ENCODE peak calls at places on chromosomes 2 and 18, in nine cellular contexts. Y is stomach; T is OCI-LY7; W is CD8-positive, alpha-beta memory T cell; R is WERI-Rb-1; J is fibroblast of pulmonary artery; C is A549; P is heart left ventricle; Z is GM23248. N is an unnamed sample.
A peak's percentile ranks its signal among the peaks of the same experiment; 100 is the strongest.

GRCh38 chr2:120924924-120925323 is 189.3 kb downstream of the GLI2 start:
- DNase-seq in Y (no peak), T (no peak), W (no peak), R (no peak), J (no peak), C (no peak), P (no peak), Z (no peak), N (no peak)

GRCh38 chr2:190359896-190360376 is 16.5 kb downstream of the INPP1 start:
- DNase-seq in Y (peak; percentile 59), T (no peak), W (peak; percentile 8), R (no peak), J (peak; percentile 77), C (no peak), P (peak; percentile 72), Z (peak; percentile 87), N (peak; percentile 60)

GRCh38 chr2:17672583-17673317 is 80.9 kb downstream of the SMC6 start:
- DNase-seq in Y (no peak), T (no peak), W (no peak), R (no peak), J (peak; percentile 48), C (peak; percentile 7), P (no peak), Z (peak; percentile 83), N (peak; percentile 16)

GRCh38 chr18:40911582-40912254 is 1043.3 kb upstream of the PIK3C3 start:
- DNase-seq in Y (no peak), T (no peak), W (no peak), R (no peak), J (peak; percentile 58), C (no peak), P (no peak), Z (peak; percentile 55), N (peak; percentile 67)

GRCh38 chr18:48779462-48779861 is 171.3 kb downstream of the SMAD7 start:
- DNase-seq in Y (no peak), T (no peak), W (no peak), R (no peak), J (no peak), C (no peak), P (no peak), Z (no peak), N (no peak)

GRCh38 chr2:73227086-73227485 is 6.0 kb downstream of the PRADC1 start:
- DNase-seq in Y (no peak), T (no peak), W (no peak), R (no peak), J (no peak), C (no peak), P (no peak), Z (no peak), N (no peak)

GRCh38 chr2:149690825-149691224 is 103.2 kb upstream of the MMADHC start:
- DNase-seq in Y (no peak), T (no peak), W (no peak), R (no peak), J (no peak), C (no peak), P (no peak), Z (no peak), N (no peak)

GRCh38 chr2:26617259-26618083 is 23.7 kb downstream of the CIB4 start:
- DNase-seq in Y (no peak), T (no peak), W (no peak), R (peak; percentile 98), J (no peak), C (no peak), P (peak; percentile 7), Z (no peak), N (no peak)

GRCh38 chr2:202171246-202171833 is 67.1 kb downstream of the SUMO1 start:
- DNase-seq in Y (no peak), T (no peak), W (no peak), R (no peak), J (no peak), C (no peak), P (no peak), Z (peak; percentile 61), N (no peak)

GRCh38 chr2:66567000-66567399 is 132.1 kb downstream of the MEIS1 start:
- DNase-seq in Y (no peak), T (no peak), W (no peak), R (no peak), J (no peak), C (no peak), P (no peak), Z (no peak), N (no peak)

GRCh38 chr18:57002627-57003026 is 144.3 kb upstream of the BOD1L2 start:
- DNase-seq in Y (no peak), T (no peak), W (no peak), R (no peak), J (no peak), C (no peak), P (no peak), Z (no peak), N (no peak)

GRCh38 chr2:61582191-61582590 is 44.0 kb upstream of the XPO1 start:
- DNase-seq in Y (no peak), T (no peak), W (no peak), R (no peak), J (no peak), C (no peak), P (no peak), Z (no peak), N (no peak)

GRCh38 chr2:54725343-54726099 is 2.1 kb downstream of the EML6 start:
- DNase-seq in Y (no peak), T (peak; percentile 34), W (no peak), R (no peak), J (no peak), C (no peak), P (no peak), Z (no peak), N (no peak)

GRCh38 chr18:64202836-64203235 is 53.9 kb upstream of the LINC00305 start:
- DNase-seq in Y (no peak), T (no peak), W (no peak), R (no peak), J (peak; percentile 18), C (no peak), P (no peak), Z (peak; percentile 29), N (peak; percentile 22)

GRCh38 chr2:238190445-238190844 is 13.1 kb downstream of the ILKAP start:
- DNase-seq in Y (no peak), T (no peak), W (no peak), R (no peak), J (no peak), C (no peak), P (no peak), Z (no peak), N (no peak)

GRCh38 chr2:240628507-240629418 is 3.5 kb downstream of the GPR35 start:
- DNase-seq in Y (no peak), T (no peak), W (no peak), R (no peak), J (no peak), C (no peak), P (peak; percentile 46), Z (no peak), N (no peak)

GRCh38 chr2:163210430-163210918 is 371.9 kb upstream of the KCNH7 start:
- DNase-seq in Y (no peak), T (no peak), W (no peak), R (no peak), J (peak; percentile 57), C (no peak), P (no peak), Z (peak; percentile 79), N (peak; percentile 61)

GRCh38 chr2:206160124-206160806 is 570 bp downstream of the EEF1B2 start:
- DNase-seq in Y (peak; percentile 63), T (peak; percentile 19), W (peak; percentile 63), R (no peak), J (no peak), C (no peak), P (no peak), Z (peak; percentile 80), N (no peak)

GRCh38 chr2:173401716-173402326 is 47.1 kb downstream of the CDCA7 start:
- DNase-seq in Y (no peak), T (no peak), W (no peak), R (no peak), J (no peak), C (no peak), P (no peak), Z (peak; percentile 36), N (no peak)

GRCh38 chr2:144592500-144593256 is 72.8 kb upstream of the ZEB2 start:
- DNase-seq in Y (no peak), T (no peak), W (no peak), R (no peak), J (no peak), C (no peak), P (no peak), Z (no peak), N (no peak)
- H3K4me3 ChIP-seq in Y (no peak overlapping the region), T (no peak overlapping the region), W (no peak overlapping the region), R (no peak overlapping the region), J (no peak overlapping the region), C (no peak overlapping the region), P (no peak overlapping the region), Z (no peak overlapping the region), N (no peak overlapping the region)

GRCh38 chr2:47697000-47697601 is 85.8 kb upstream of the MSH6 start:
- DNase-seq in Y (no peak), T (peak; percentile 79), W (no peak), R (no peak), J (no peak), C (no peak), P (no peak), Z (no peak), N (no peak)

GRCh38 chr2:47695800-47696477 is 87.0 kb upstream of the MSH6 start:
- DNase-seq in Y (no peak), T (peak; percentile 23), W (no peak), R (no peak), J (no peak), C (no peak), P (no peak), Z (no peak), N (no peak)

GRCh38 chr2:47699533-47700215 is 83.3 kb upstream of the MSH6 start:
- DNase-seq in Y (no peak), T (peak; percentile 56), W (no peak), R (no peak), J (no peak), C (no peak), P (no peak), Z (no peak), N (no peak)

GRCh38 chr2:47696478-47696831 is 86.5 kb upstream of the MSH6 start:
- DNase-seq in Y (no peak), T (no peak), W (no peak), R (no peak), J (no peak), C (no peak), P (no peak), Z (no peak), N (no peak)
- H3K4me3 ChIP-seq in Y (no peak overlapping the region), T (peak overlapping the region; percentile 99), W (no peak overlapping the region), R (no peak overlapping the region), J (no peak overlapping the region), C (no peak overlapping the region), P (no peak overlapping the region), Z (no peak overlapping the region), N (no peak overlapping the region)

GRCh38 chr18:61995547-61996062 is 102.8 kb upstream of the RNF152 start:
- DNase-seq in Y (no peak), T (no peak), W (no peak), R (no peak), J (no peak), C (no peak), P (no peak), Z (no peak), N (no peak)
- H3K4me3 ChIP-seq in Y (no peak overlapping the region), T (no peak overlapping the region), W (no peak overlapping the region), R (no peak overlapping the region), J (no peak overlapping the region), C (no peak overlapping the region), P (no peak overlapping the region), Z (no peak overlapping the region), N (no peak overlapping the region)

DNA sequence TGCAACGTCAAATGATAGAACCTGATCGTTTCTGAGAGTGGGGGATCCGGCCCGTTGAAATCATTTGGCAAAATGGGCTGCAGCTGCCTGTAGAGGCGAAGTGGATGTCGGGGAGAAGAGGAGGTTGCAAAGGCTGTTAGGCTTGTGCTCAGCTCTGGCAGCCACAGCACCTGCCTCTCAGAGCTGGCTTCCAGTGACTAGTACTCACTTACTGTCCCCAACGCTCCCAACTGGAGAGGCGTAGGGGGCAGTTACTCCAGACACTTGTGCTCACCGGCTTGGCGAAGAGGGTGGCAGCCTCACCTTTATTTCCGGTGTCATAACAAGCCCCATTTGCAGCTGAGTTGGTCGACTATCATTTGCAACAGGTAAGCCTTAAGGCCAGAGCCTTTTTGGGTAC is 37.9 kb downstream of the NCK2 start:
- DNase-seq in Y (no peak), T (no peak), W (no peak), R (no peak), J (no peak), C (no peak), P (no peak), Z (no peak), N (no peak)
- H3K4me3 ChIP-seq in Y (no peak overlapping the region), T (no peak overlapping the region), W (peak overlapping the region; percentile 28), R (no peak overlapping the region), J (no peak overlapping the region), C (no peak overlapping the region), P (peak overlapping the region; percentile 5), Z (no peak overlapping the region), N (no peak overlapping the region)